ENCODE peak calls at places on chromosomes 6 and 20, in four cellular contexts. One of them, this sample, is unnamed. For H3K9me3, the result is how much of the 10 kb centered on the place peaks cover.

GRCh38 chr6:139247618-139248017 is 44.2 kb downstream of the TXLNB start:
- DNase-seq in cardiac muscle cell: no peak
- DNase-seq in pancreas: no peak
- DNase-seq in CD4-positive, CD25-positive, alpha-beta regulatory T cell: no peak
- DNase-seq in this sample: no peak

GRCh38 chr6:147283460-147283859 is 79.2 kb downstream of the STXBP5 start:
- DNase-seq in cardiac muscle cell: no peak
- DNase-seq in pancreas: no peak
- DNase-seq in CD4-positive, CD25-positive, alpha-beta regulatory T cell: no peak
- DNase-seq in this sample: no peak

GRCh38 chr6:22880686-22881433 is 311.5 kb downstream of the HDGFL1 start:
- DNase-seq in cardiac muscle cell: peak
- DNase-seq in pancreas: no peak
- DNase-seq in CD4-positive, CD25-positive, alpha-beta regulatory T cell: no peak
- DNase-seq in this sample: no peak

GRCh38 chr20:8722277-8722928 is 346.5 kb upstream of the PLCB4 start:
- DNase-seq in cardiac muscle cell: peak
- DNase-seq in pancreas: no peak
- DNase-seq in CD4-positive, CD25-positive, alpha-beta regulatory T cell: peak
- DNase-seq in this sample: no peak

GRCh38 chr6:134816780-134817179 is 133.1 kb downstream of the ALDH8A1 start:
- DNase-seq in cardiac muscle cell: peak
- DNase-seq in pancreas: no peak
- DNase-seq in CD4-positive, CD25-positive, alpha-beta regulatory T cell: no peak
- DNase-seq in this sample: no peak

GRCh38 chr6:47701374-47701773 is 3.0 kb downstream of the ADGRF4 start:
- DNase-seq in cardiac muscle cell: no peak
- DNase-seq in pancreas: no peak
- DNase-seq in CD4-positive, CD25-positive, alpha-beta regulatory T cell: no peak
- DNase-seq in this sample: no peak

GRCh38 chr20:44491635-44492395 is 16.1 kb downstream of the TTPAL start:
- DNase-seq in cardiac muscle cell: peak
- DNase-seq in pancreas: no peak
- DNase-seq in CD4-positive, CD25-positive, alpha-beta regulatory T cell: no peak
- DNase-seq in this sample: no peak

GRCh38 chr6:36757206-36757605 is 59.6 kb downstream of the RAB44 start:
- DNase-seq in cardiac muscle cell: no peak
- DNase-seq in pancreas: no peak
- DNase-seq in CD4-positive, CD25-positive, alpha-beta regulatory T cell: no peak
- DNase-seq in this sample: no peak

GRCh38 chr6:33621396-33622388 is 570 bp downstream of the ITPR3 start:
- DNase-seq in cardiac muscle cell: no peak
- DNase-seq in pancreas: peak
- DNase-seq in CD4-positive, CD25-positive, alpha-beta regulatory T cell: no peak
- DNase-seq in this sample: no peak

GRCh38 chr20:49285813-49286494 is 8.1 kb upstream of the ZNFX1 start:
- DNase-seq in cardiac muscle cell: no peak
- DNase-seq in pancreas: no peak
- DNase-seq in CD4-positive, CD25-positive, alpha-beta regulatory T cell: no peak
- DNase-seq in this sample: no peak

GRCh38 chr6:39948156-39948850 is 14.0 kb upstream of the MOCS1 start:
- DNase-seq in cardiac muscle cell: no peak
- DNase-seq in pancreas: no peak
- DNase-seq in CD4-positive, CD25-positive, alpha-beta regulatory T cell: no peak
- DNase-seq in this sample: no peak
- H3K9me3 ChIP-seq in cardiac muscle cell: under half
- H3K9me3 ChIP-seq in pancreas: under half
- H3K9me3 ChIP-seq in CD4-positive, CD25-positive, alpha-beta regulatory T cell: under half
- H3K9me3 ChIP-seq in this sample: under half

DNA sequence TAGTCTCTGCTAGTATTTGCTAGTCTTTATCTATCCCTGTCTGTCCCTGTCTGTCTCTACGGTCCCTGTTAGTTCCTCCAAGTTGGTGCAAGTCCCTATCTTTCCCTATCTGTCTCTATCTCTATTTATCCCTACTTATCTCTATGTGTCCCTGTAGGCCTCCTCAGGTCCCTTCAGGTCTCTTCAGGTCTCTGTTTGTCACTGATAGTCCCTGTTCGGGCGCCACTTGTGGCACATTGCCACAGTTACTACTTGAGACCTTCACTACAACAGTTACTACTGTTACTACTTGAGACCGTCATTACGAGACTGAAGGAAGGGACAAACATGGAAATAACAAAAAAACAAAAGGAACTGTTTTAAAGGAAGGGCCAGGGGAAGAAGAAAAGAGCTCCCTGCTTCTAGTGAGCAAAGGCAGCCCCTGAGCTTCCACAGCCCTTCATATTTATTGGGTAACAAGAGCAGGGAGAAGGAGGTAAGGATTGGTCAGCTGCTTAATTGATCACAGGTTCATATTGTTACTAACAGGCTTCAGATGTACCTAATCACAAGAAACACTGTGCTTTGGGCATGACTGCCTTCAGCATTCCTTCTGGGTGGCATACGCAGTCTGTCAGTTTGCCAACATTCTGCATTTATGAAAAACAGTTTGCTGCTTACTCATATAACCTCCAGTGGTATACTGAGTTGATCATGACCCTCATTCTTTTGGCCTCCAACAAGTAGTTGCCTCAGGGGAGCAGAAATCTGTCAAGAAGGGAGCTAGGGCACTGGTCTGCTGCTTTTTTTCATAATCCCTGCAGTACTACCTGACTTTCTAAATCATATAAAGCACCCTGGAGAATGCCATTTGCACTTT is 8.4 kb downstream of the EPB41L2 start:
- DNase-seq in cardiac muscle cell: no peak
- DNase-seq in pancreas: no peak
- DNase-seq in CD4-positive, CD25-positive, alpha-beta regulatory T cell: no peak
- DNase-seq in this sample: no peak
- H3K9me3 ChIP-seq in cardiac muscle cell: under half
- H3K9me3 ChIP-seq in pancreas: under half
- H3K9me3 ChIP-seq in CD4-positive, CD25-positive, alpha-beta regulatory T cell: under half
- H3K9me3 ChIP-seq in this sample: under half

GRCh38 chr6:161342039-161342438 is 68.2 kb upstream of the AGPAT4 start:
- DNase-seq in cardiac muscle cell: no peak
- DNase-seq in pancreas: no peak
- DNase-seq in CD4-positive, CD25-positive, alpha-beta regulatory T cell: no peak
- DNase-seq in this sample: no peak
- H3K9me3 ChIP-seq in cardiac muscle cell: under half
- H3K9me3 ChIP-seq in pancreas: under half
- H3K9me3 ChIP-seq in CD4-positive, CD25-positive, alpha-beta regulatory T cell: under half
- H3K9me3 ChIP-seq in this sample: under half

GRCh38 chr6:137654365-137654981 is 160.3 kb upstream of the OLIG3 start:
- DNase-seq in cardiac muscle cell: no peak
- DNase-seq in pancreas: no peak
- DNase-seq in CD4-positive, CD25-positive, alpha-beta regulatory T cell: no peak
- DNase-seq in this sample: no peak
- H3K9me3 ChIP-seq in cardiac muscle cell: under half
- H3K9me3 ChIP-seq in pancreas: under half
- H3K9me3 ChIP-seq in CD4-positive, CD25-positive, alpha-beta regulatory T cell: under half
- H3K9me3 ChIP-seq in this sample: under half

This sample was measured in T-helper 17 cell.